ENCODE peak calls at places on chromosome 14, in six cellular contexts. G is DMS79 treated with DMSO at 0.1 percent for 48 hours; C is CD8-positive, alpha-beta T cell; B is iPS DF 6.9; I is stimulated activated CD4-positive, alpha-beta T cell treated with anti-CD3 and anti-CD28 coated beads, TNF-alpha, amount 100 ng/mL, for 24 hours; U is dorsolateral prefrontal cortex. W is an unnamed sample.

GRCh38 chr14:72560331-72560730 is 333.6 kb downstream of the DPF3 start:
- DNase-seq in U (no peak), G (no peak), C (no peak), B (no peak), I (no peak), W (no peak)

GRCh38 chr14:75401356-75401755 is 26.5 kb upstream of the JDP2 start:
- DNase-seq in B (no peak), U (no peak), G (no peak), I (no peak), C (no peak), W (no peak)

GRCh38 chr14:95024380-95024779 is 132.9 kb downstream of the DICER1 start:
- DNase-seq in G (no peak), C (no peak), I (no peak), U (no peak), B (no peak), W (no peak)

GRCh38 chr14:70018713-70019201 is 139.5 kb downstream of the SMOC1 start:
- DNase-seq in C (no peak), B (no peak), U (no peak), I (no peak), G (peak; percentile 11), W (no peak)

GRCh38 chr14:104469591-104469990 is 110.0 kb upstream of the C14orf180 start:
- DNase-seq in C (no peak), B (no peak), U (no peak), G (no peak), I (no peak), W (no peak)

GRCh38 chr14:80004871-80005270 is 206.4 kb downstream of the DIO2 start:
- DNase-seq in U (no peak), B (no peak), I (no peak), G (no peak), C (no peak), W (no peak)

GRCh38 chr14:105257464-105257863 is 9.1 kb downstream of the BTBD6 start:
- DNase-seq in I (no peak), U (no peak), B (no peak), C (no peak), G (no peak), W (peak; percentile 31)

GRCh38 chr14:20415723-20416622 is 2.7 kb upstream of the TEP1 start:
- DNase-seq in G (peak; percentile 60), C (peak; percentile 31), U (no peak), B (peak; percentile 50), I (no peak), W (peak; percentile 56)

GRCh38 chr14:105332352-105332874 is 17.9 kb downstream of the PACS2 start:
- DNase-seq in B (no peak), C (no peak), G (no peak), U (no peak), I (no peak), W (no peak)

GRCh38 chr14:57508756-57509155 is 15.1 kb upstream of the CCDC198 start:
- DNase-seq in I (no peak), U (no peak), B (no peak), C (no peak), G (no peak), W (no peak)

GRCh38 chr14:103085106-103086091 is 1.4 kb downstream of the LBHD2 start:
- DNase-seq in I (no peak), B (no peak), U (no peak), G (no peak), C (no peak), W (no peak)

GRCh38 chr14:28356819-28357218 is 409.8 kb upstream of the FOXG1 start:
- DNase-seq in I (no peak), C (no peak), G (no peak), B (no peak), U (no peak), W (no peak)

GRCh38 chr14:92959761-92960680 is 37.1 kb downstream of the CHGA start:
- DNase-seq in G (no peak), U (no peak), I (no peak), C (no peak), B (no peak), W (no peak)

GRCh38 chr14:85300119-85300518 is 229.8 kb upstream of the FLRT2 start:
- DNase-seq in B (no peak), U (no peak), G (peak; percentile 80), C (no peak), I (no peak), W (no peak)

GRCh38 chr14:100306256-100306505 is at the start of gene SLC25A29:
- DNase-seq in C (no peak), I (no peak), G (no peak), U (no peak), B (no peak), W (peak; percentile 15)

GRCh38 chr14:80434574-80435321 is 223.4 kb upstream of the DIO2 start:
- DNase-seq in G (no peak), C (no peak), B (no peak), I (no peak), U (no peak), W (no peak)

GRCh38 chr14:99604766-99605298 is 825 bp upstream of the CCDC85C start:
- DNase-seq in I (no peak), G (no peak), B (no peak), U (peak; percentile 59), C (no peak), W (no peak)

GRCh38 chr14:67487937-67488893 is at the start of gene TMEM229B:
- DNase-seq in B (no peak), U (no peak), C (peak; percentile 77), G (no peak), I (peak; percentile 23), W (peak; percentile 81)

GRCh38 chr14:92759300-92759678 is 10.9 kb upstream of the LGMN start:
- DNase-seq in U (no peak), I (no peak), B (no peak), G (no peak), C (no peak), W (no peak)

GRCh38 chr14:65290830-65291229 is 121.7 kb upstream of the FUT8 start:
- DNase-seq in B (no peak), C (no peak), I (no peak), U (no peak), G (no peak), W (no peak)

GRCh38 chr14:88882236-88882635 is 57.8 kb downstream of the TTC8 start:
- DNase-seq in I (no peak), U (no peak), C (no peak), G (no peak), B (no peak), W (no peak)

GRCh38 chr14:90303382-90303943 is 28.3 kb downstream of the NRDE2 start:
- DNase-seq in G (no peak), B (no peak), C (no peak), I (no peak), U (no peak), W (no peak)

GRCh38 chr14:91158091-91158790 is 44.4 kb downstream of the DGLUCY start:
- DNase-seq in G (peak; percentile 71), C (no peak), I (no peak), U (no peak), B (no peak), W (no peak)

GRCh38 chr14:73887116-73887490 is 444 bp downstream of the ZNF410 start:
- DNase-seq in B (no peak), G (peak; percentile 55), I (peak; percentile 2), U (no peak), C (peak; percentile 23), W (no peak)

GRCh38 chr14:64983439-64984310 is 3.0 kb upstream of the FNTB start:
- DNase-seq in U (no peak), C (peak; percentile 27), G (peak; percentile 76), B (no peak), I (no peak), W (peak; percentile 64)

GRCh38 chr14:94963051-94963450 is 193.1 kb upstream of the GSC start:
- DNase-seq in C (no peak), I (no peak), G (no peak), B (no peak), U (no peak), W (no peak)

GRCh38 chr14:70188292-70188607 is 501 bp downstream of the SLC8A3 start:
- DNase-seq in B (no peak), C (no peak), I (no peak), G (no peak), U (no peak), W (no peak)

GRCh38 chr14:89276424-89276975 is 140.5 kb downstream of the FOXN3 start:
- DNase-seq in B (no peak), C (peak; percentile 44), G (peak; percentile 65), I (peak; percentile 25), U (no peak), W (no peak)

GRCh38 chr14:50719911-50720759 is 52.0 kb upstream of the SAV1 start:
- DNase-seq in I (no peak), U (no peak), B (no peak), G (no peak), C (no peak), W (no peak)

GRCh38 chr14:93064411-93065271 is 51.1 kb downstream of the ITPK1 start:
- DNase-seq in G (no peak), U (no peak), B (no peak), I (no peak), C (no peak), W (no peak)

GRCh38 chr14:33454022-33454645 is 496.7 kb downstream of the EGLN3 start:
- DNase-seq in I (no peak), G (no peak), B (no peak), C (no peak), U (no peak), W (no peak)

GRCh38 chr14:32546246-32546645 is 217.1 kb downstream of the AKAP6 start:
- DNase-seq in U (no peak), I (no peak), B (no peak), G (no peak), C (no peak), W (no peak)

GRCh38 chr14:32023540-32023939 is 53.6 kb upstream of the ARHGAP5 start:
- DNase-seq in B (no peak), G (no peak), C (no peak), I (no peak), U (no peak), W (no peak)